ENCODE peak calls at places on chromosome 21, in ten cellular contexts. One of them, this sample, is unnamed. For H3K9me3, the result is how much of the 10 kb centered on the place peaks cover.

GRCh38 chr21:44347911-44348451 is 5.4 kb upstream of the TRPM2 start:
- DNase-seq in GM12878: no peak
- DNase-seq in vagina: no peak
- DNase-seq in spleen: no peak
- DNase-seq in stomach: no peak
- DNase-seq in prostate gland: peak
- DNase-seq in SK-N-SH: no peak
- DNase-seq in endothelial cell of umbilical vein: no peak
- DNase-seq in upper lobe of left lung: peak
- DNase-seq in Panc1: no peak
- DNase-seq in this sample: no peak

GRCh38 chr21:42922918-42923317 is 2.5 kb downstream of the ERVH48-1 start:
- DNase-seq in GM12878: no peak
- DNase-seq in vagina: no peak
- DNase-seq in spleen: peak
- DNase-seq in stomach: no peak
- DNase-seq in prostate gland: no peak
- DNase-seq in SK-N-SH: no peak
- DNase-seq in endothelial cell of umbilical vein: no peak
- DNase-seq in upper lobe of left lung: peak
- DNase-seq in Panc1: no peak
- DNase-seq in this sample: no peak

GRCh38 chr21:41929248-41929647 is 24.6 kb downstream of the C2CD2 start:
- DNase-seq in GM12878: no peak
- DNase-seq in vagina: no peak
- DNase-seq in spleen: peak
- DNase-seq in stomach: no peak
- DNase-seq in prostate gland: no peak
- DNase-seq in SK-N-SH: no peak
- DNase-seq in endothelial cell of umbilical vein: no peak
- DNase-seq in upper lobe of left lung: no peak
- DNase-seq in Panc1: no peak
- DNase-seq in this sample: no peak

GRCh38 chr21:23574932-23575331 is 2032.3 kb downstream of the MRPL39 start:
- DNase-seq in GM12878: no peak
- DNase-seq in vagina: no peak
- DNase-seq in spleen: no peak
- DNase-seq in stomach: no peak
- DNase-seq in prostate gland: no peak
- DNase-seq in SK-N-SH: no peak
- DNase-seq in endothelial cell of umbilical vein: no peak
- DNase-seq in upper lobe of left lung: no peak
- DNase-seq in Panc1: no peak
- DNase-seq in this sample: no peak

GRCh38 chr21:43282358-43283120 is 113.7 kb downstream of the CRYAA start:
- DNase-seq in GM12878: no peak
- DNase-seq in vagina: no peak
- DNase-seq in spleen: peak
- DNase-seq in stomach: no peak
- DNase-seq in prostate gland: no peak
- DNase-seq in SK-N-SH: no peak
- DNase-seq in endothelial cell of umbilical vein: no peak
- DNase-seq in upper lobe of left lung: peak
- DNase-seq in Panc1: no peak
- DNase-seq in this sample: no peak

GRCh38 chr21:39318091-39318959 is 4.9 kb upstream of the BRWD1 start:
- DNase-seq in GM12878: no peak
- DNase-seq in vagina: no peak
- DNase-seq in spleen: no peak
- DNase-seq in stomach: no peak
- DNase-seq in prostate gland: no peak
- DNase-seq in SK-N-SH: no peak
- DNase-seq in endothelial cell of umbilical vein: no peak
- DNase-seq in upper lobe of left lung: no peak
- DNase-seq in Panc1: no peak
- DNase-seq in this sample: no peak

GRCh38 chr21:8991088-8991907 is 1530.1 kb upstream of the TPTE start:
- DNase-seq in GM12878: no peak
- DNase-seq in vagina: no peak
- DNase-seq in spleen: no peak
- DNase-seq in stomach: no peak
- DNase-seq in prostate gland: no peak
- DNase-seq in SK-N-SH: no peak
- DNase-seq in endothelial cell of umbilical vein: peak
- DNase-seq in upper lobe of left lung: no peak
- DNase-seq in Panc1: peak
- DNase-seq in this sample: no peak

GRCh38 chr21:46628868-46629267 is 6.6 kb upstream of the PRMT2 start:
- DNase-seq in GM12878: no peak
- DNase-seq in vagina: no peak
- DNase-seq in spleen: no peak
- DNase-seq in stomach: no peak
- DNase-seq in prostate gland: no peak
- DNase-seq in SK-N-SH: no peak
- DNase-seq in endothelial cell of umbilical vein: no peak
- DNase-seq in upper lobe of left lung: no peak
- DNase-seq in Panc1: no peak
- DNase-seq in this sample: no peak

GRCh38 chr21:28959367-28960099 is 33.1 kb downstream of the LTN1 start:
- DNase-seq in GM12878: no peak
- DNase-seq in vagina: no peak
- DNase-seq in spleen: no peak
- DNase-seq in stomach: no peak
- DNase-seq in prostate gland: no peak
- DNase-seq in SK-N-SH: no peak
- DNase-seq in endothelial cell of umbilical vein: peak
- DNase-seq in upper lobe of left lung: no peak
- DNase-seq in Panc1: no peak
- DNase-seq in this sample: no peak

GRCh38 chr21:30962013-30962412 is 76.3 kb downstream of the KRTAP19-8 start:
- DNase-seq in GM12878: no peak
- DNase-seq in vagina: no peak
- DNase-seq in spleen: no peak
- DNase-seq in stomach: no peak
- DNase-seq in prostate gland: no peak
- DNase-seq in SK-N-SH: no peak
- DNase-seq in endothelial cell of umbilical vein: no peak
- DNase-seq in upper lobe of left lung: no peak
- DNase-seq in Panc1: no peak
- DNase-seq in this sample: no peak

GRCh38 chr21:44761011-44761729 is 40.5 kb downstream of the UBE2G2 start:
- DNase-seq in GM12878: no peak
- DNase-seq in vagina: no peak
- DNase-seq in spleen: peak
- DNase-seq in stomach: no peak
- DNase-seq in prostate gland: no peak
- DNase-seq in SK-N-SH: no peak
- DNase-seq in endothelial cell of umbilical vein: no peak
- DNase-seq in upper lobe of left lung: no peak
- DNase-seq in Panc1: no peak
- DNase-seq in this sample: no peak

GRCh38 chr21:21163904-21164303 is 165.7 kb downstream of the NCAM2 start:
- DNase-seq in GM12878: no peak
- DNase-seq in vagina: no peak
- DNase-seq in spleen: no peak
- DNase-seq in stomach: peak
- DNase-seq in prostate gland: peak
- DNase-seq in SK-N-SH: peak
- DNase-seq in endothelial cell of umbilical vein: peak
- DNase-seq in upper lobe of left lung: no peak
- DNase-seq in Panc1: peak
- DNase-seq in this sample: peak

GRCh38 chr21:34344584-34344983 is 19.2 kb upstream of the KCNE2 start:
- DNase-seq in GM12878: no peak
- DNase-seq in vagina: no peak
- DNase-seq in spleen: no peak
- DNase-seq in stomach: no peak
- DNase-seq in prostate gland: no peak
- DNase-seq in SK-N-SH: no peak
- DNase-seq in endothelial cell of umbilical vein: no peak
- DNase-seq in upper lobe of left lung: no peak
- DNase-seq in Panc1: no peak
- DNase-seq in this sample: no peak

GRCh38 chr21:34345892-34346291 is 17.9 kb upstream of the KCNE2 start:
- DNase-seq in GM12878: no peak
- DNase-seq in vagina: no peak
- DNase-seq in spleen: no peak
- DNase-seq in stomach: no peak
- DNase-seq in prostate gland: no peak
- DNase-seq in SK-N-SH: no peak
- DNase-seq in endothelial cell of umbilical vein: no peak
- DNase-seq in upper lobe of left lung: peak
- DNase-seq in Panc1: no peak
- DNase-seq in this sample: no peak

GRCh38 chr21:34343347-34344057 is 20.3 kb upstream of the KCNE2 start:
- DNase-seq in GM12878: no peak
- DNase-seq in vagina: no peak
- DNase-seq in spleen: no peak
- DNase-seq in stomach: no peak
- DNase-seq in prostate gland: no peak
- DNase-seq in SK-N-SH: no peak
- DNase-seq in endothelial cell of umbilical vein: no peak
- DNase-seq in upper lobe of left lung: no peak
- DNase-seq in Panc1: no peak
- DNase-seq in this sample: no peak

GRCh38 chr21:34344058-34344425 is 19.8 kb upstream of the KCNE2 start:
- DNase-seq in GM12878: no peak
- DNase-seq in vagina: no peak
- DNase-seq in spleen: no peak
- DNase-seq in stomach: no peak
- DNase-seq in prostate gland: no peak
- DNase-seq in SK-N-SH: no peak
- DNase-seq in endothelial cell of umbilical vein: no peak
- DNase-seq in upper lobe of left lung: no peak
- DNase-seq in Panc1: no peak
- DNase-seq in this sample: no peak

GRCh38 chr21:34345091-34345871 is 18.5 kb upstream of the KCNE2 start:
- DNase-seq in GM12878: no peak
- DNase-seq in vagina: peak
- DNase-seq in spleen: no peak
- DNase-seq in stomach: no peak
- DNase-seq in prostate gland: no peak
- DNase-seq in SK-N-SH: no peak
- DNase-seq in endothelial cell of umbilical vein: no peak
- DNase-seq in upper lobe of left lung: no peak
- DNase-seq in Panc1: no peak
- DNase-seq in this sample: no peak
- H3K9me3 ChIP-seq in GM12878: under half
- H3K9me3 ChIP-seq in vagina: under half
- H3K9me3 ChIP-seq in spleen: under half
- H3K9me3 ChIP-seq in stomach: under half
- H3K9me3 ChIP-seq in prostate gland: under half
- H3K9me3 ChIP-seq in SK-N-SH: under half
- H3K9me3 ChIP-seq in endothelial cell of umbilical vein: under half
- H3K9me3 ChIP-seq in upper lobe of left lung: under half
- H3K9me3 ChIP-seq in Panc1: under half
- H3K9me3 ChIP-seq in this sample: under half

GRCh38 chr21:33403786-33404571 is 766 bp downstream of the IFNGR2 start:
- DNase-seq in GM12878: no peak
- DNase-seq in vagina: no peak
- DNase-seq in spleen: peak
- DNase-seq in stomach: peak
- DNase-seq in prostate gland: peak
- DNase-seq in SK-N-SH: peak
- DNase-seq in endothelial cell of umbilical vein: peak
- DNase-seq in upper lobe of left lung: peak
- DNase-seq in Panc1: no peak
- DNase-seq in this sample: no peak
- TF ChIP-seq POLR2AphosphoS5 in GM12878: peak
- TF ChIP-seq POLR2AphosphoS5 in vagina: peak
- TF ChIP-seq POLR2AphosphoS5 in spleen: peak
- TF ChIP-seq POLR2AphosphoS5 in stomach: peak
- TF ChIP-seq POLR2AphosphoS5 in prostate gland: no peak
- TF ChIP-seq POLR2AphosphoS5 in SK-N-SH: no peak
- TF ChIP-seq POLR2AphosphoS5 in endothelial cell of umbilical vein: no peak
- TF ChIP-seq POLR2AphosphoS5 in upper lobe of left lung: peak
- TF ChIP-seq POLR2AphosphoS5 in Panc1: no peak
- TF ChIP-seq POLR2AphosphoS5 in this sample: no peak

DNA sequence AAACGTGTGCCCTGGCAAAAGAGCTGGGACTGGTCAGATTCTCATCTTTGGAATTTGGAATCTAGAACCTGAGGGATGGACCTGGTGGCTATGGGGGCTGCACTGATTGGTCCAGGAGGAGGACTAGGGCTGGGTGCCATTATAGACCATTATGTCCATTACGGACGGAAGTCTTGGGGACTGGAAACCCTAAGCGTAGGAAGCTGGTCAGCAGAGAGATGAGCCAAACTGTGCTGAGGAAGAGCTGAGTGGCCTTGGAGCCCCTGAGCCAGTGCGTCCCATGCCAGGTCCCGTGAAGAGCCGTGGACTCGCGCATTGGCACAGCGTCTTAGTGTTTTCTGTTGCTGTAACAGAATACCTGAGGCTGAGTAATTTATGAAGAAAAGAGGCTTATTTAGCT is 10.0 kb downstream of the MRAP start:
- DNase-seq in GM12878: no peak
- DNase-seq in vagina: no peak
- DNase-seq in spleen: no peak
- DNase-seq in stomach: no peak
- DNase-seq in prostate gland: no peak
- DNase-seq in SK-N-SH: no peak
- DNase-seq in endothelial cell of umbilical vein: no peak
- DNase-seq in upper lobe of left lung: no peak
- DNase-seq in Panc1: no peak
- DNase-seq in this sample: no peak
- H3K4me3 ChIP-seq in GM12878: no peak
- H3K4me3 ChIP-seq in vagina: no peak
- H3K4me3 ChIP-seq in spleen: no peak
- H3K4me3 ChIP-seq in stomach: no peak
- H3K4me3 ChIP-seq in prostate gland: no peak
- H3K4me3 ChIP-seq in SK-N-SH: no peak
- H3K4me3 ChIP-seq in endothelial cell of umbilical vein: no peak
- H3K4me3 ChIP-seq in upper lobe of left lung: no peak
- H3K4me3 ChIP-seq in Panc1: no peak
- H3K4me3 ChIP-seq in this sample: no peak

DNA sequence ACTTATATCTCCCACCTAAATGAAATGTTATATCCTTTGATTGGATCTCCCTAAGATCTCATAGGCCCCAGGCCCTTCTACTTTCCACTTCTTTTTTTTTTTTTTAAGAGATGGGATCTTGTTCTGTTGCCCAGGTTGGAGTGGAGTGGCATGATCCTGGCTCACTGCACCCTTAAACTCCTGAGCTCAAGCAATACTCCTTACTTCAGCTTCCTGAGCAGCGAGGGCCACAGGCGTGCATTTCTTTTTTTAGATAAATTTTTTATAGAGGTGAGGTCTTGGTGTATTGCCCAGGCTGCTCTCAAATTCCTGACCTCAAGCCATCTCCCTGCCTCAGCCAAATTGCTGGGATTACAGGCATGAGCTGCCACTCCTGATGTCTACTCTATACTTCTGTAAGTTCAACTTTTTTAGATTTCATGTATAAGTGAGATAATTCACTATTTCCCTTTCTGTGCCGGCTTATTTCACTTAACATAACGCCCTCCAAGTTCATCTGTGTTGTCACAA is 987.5 kb upstream of the NCAM2 start:
- DNase-seq in GM12878: no peak
- DNase-seq in vagina: no peak
- DNase-seq in spleen: no peak
- DNase-seq in stomach: no peak
- DNase-seq in prostate gland: no peak
- DNase-seq in SK-N-SH: no peak
- DNase-seq in endothelial cell of umbilical vein: no peak
- DNase-seq in upper lobe of left lung: no peak
- DNase-seq in Panc1: no peak
- DNase-seq in this sample: no peak
- H3K9me3 ChIP-seq in GM12878: under half
- H3K9me3 ChIP-seq in vagina: under half
- H3K9me3 ChIP-seq in spleen: under half
- H3K9me3 ChIP-seq in stomach: under half
- H3K9me3 ChIP-seq in prostate gland: under half
- H3K9me3 ChIP-seq in SK-N-SH: under half
- H3K9me3 ChIP-seq in endothelial cell of umbilical vein: under half
- H3K9me3 ChIP-seq in upper lobe of left lung: under half
- H3K9me3 ChIP-seq in Panc1: under half
- H3K9me3 ChIP-seq in this sample: under half

This sample was measured in SK-N-MC.